ENCODE peak calls at places on chromosomes 6 and 20, in five cellular contexts. V is lower leg skin, F is astrocyte, L is ovary, X is fibroblast of lung. W is an unnamed sample.

GRCh38 chr6:129732542-129732941 is 22.6 kb upstream of the ARHGAP18 start:
- DNase-seq in X (no peak), V (no peak), L (no peak), F (no peak), W (no peak)

GRCh38 chr6:100768816-100769351 is 112.2 kb downstream of the ASCC3 start:
- DNase-seq in F (no peak), X (no peak), L (no peak), V (no peak), W (no peak)

GRCh38 chr6:144377586-144377985 is 92.5 kb downstream of the UTRN start:
- DNase-seq in L (no peak), F (peak; percentile 64), V (no peak), X (peak; percentile 72), W (peak; percentile 84)

GRCh38 chr20:62449951-62450815 is 22.8 kb upstream of the RBBP8NL start:
- DNase-seq in V (no peak), L (no peak), X (no peak), F (no peak), W (no peak)

GRCh38 chr6:143676437-143677045 is 1.2 kb upstream of the PHACTR2 start:
- DNase-seq in F (no peak), X (no peak), V (no peak), L (no peak), W (no peak)

GRCh38 chr6:10837009-10837691 is 1.2 kb downstream of the MAK start:
- DNase-seq in V (peak; percentile 88), F (no peak), L (peak; percentile 38), X (peak; percentile 7), W (no peak)

GRCh38 chr6:131685266-131685780 is 15.9 kb downstream of the OR2A4 start:
- DNase-seq in X (no peak), V (no peak), F (no peak), L (no peak), W (no peak)

GRCh38 chr6:48835421-48835958 is 627.6 kb downstream of the MMUT start:
- DNase-seq in F (no peak), L (no peak), V (no peak), X (peak; percentile 3), W (no peak)

GRCh38 chr6:34237722-34238506 is 1.2 kb downstream of the HMGA1 start:
- DNase-seq in X (no peak), L (peak; percentile 35), V (peak; percentile 88), F (no peak), W (no peak)

GRCh38 chr20:5914859-5915258 is 35.5 kb downstream of the TRMT6 start:
- DNase-seq in F (no peak), V (no peak), L (no peak), X (no peak), W (no peak)

GRCh38 chr6:13759025-13759424 is 47.4 kb upstream of the RANBP9 start:
- DNase-seq in X (no peak), V (no peak), F (no peak), L (no peak), W (no peak)

GRCh38 chr20:40144581-40144980 is 544.5 kb downstream of the MAFB start:
- DNase-seq in X (no peak), F (no peak), L (no peak), V (no peak), W (no peak)

GRCh38 chr6:35427851-35428321 is 24.3 kb upstream of the FANCE start:
- DNase-seq in V (no peak), X (peak; percentile 87), F (peak; percentile 76), L (no peak), W (peak; percentile 61)

GRCh38 chr20:8994045-8994444 is 74.8 kb upstream of the PLCB4 start:
- DNase-seq in V (no peak), F (no peak), L (no peak), X (no peak), W (no peak)

GRCh38 chr20:62640870-62641748 is 1.2 kb upstream of the SLCO4A1 start:
- DNase-seq in V (no peak), L (no peak), F (no peak), X (no peak), W (no peak)

GRCh38 chr6:33000053-33000452 is 9.3 kb downstream of the HLA-DOA start:
- DNase-seq in L (no peak), X (no peak), F (no peak), V (no peak), W (no peak)

GRCh38 chr6:169536446-169537170 is 165.2 kb downstream of the WDR27 start:
- DNase-seq in V (no peak), F (peak; percentile 90), X (peak; percentile 91), L (no peak), W (peak; percentile 78)

GRCh38 chr6:138688580-138688979 is 85.0 kb upstream of the CCDC28A start:
- DNase-seq in V (no peak), F (no peak), L (no peak), X (no peak), W (no peak)

GRCh38 chr20:12978613-12979495 is 29.9 kb upstream of the SPTLC3 start:
- DNase-seq in V (no peak), F (no peak), L (no peak), X (no peak), W (no peak)

GRCh38 chr6:42710316-42710715 is 12.1 kb downstream of the PRPH2 start:
- DNase-seq in V (no peak), L (no peak), F (peak; percentile 68), X (peak; percentile 75), W (no peak)

GRCh38 chr6:132907915-132908314 is 93.5 kb downstream of the RPS12 start:
- DNase-seq in V (no peak), L (no peak), F (peak; percentile 90), X (peak; percentile 92), W (peak; percentile 28)

GRCh38 chr6:25652007-25652515 is at the start of gene SCGN:
- DNase-seq in F (peak; percentile 45), L (peak; percentile 23), V (peak; percentile 90), X (peak; percentile 61), W (peak; percentile 49)

GRCh38 chr6:146381486-146381885 is 162.1 kb upstream of the RAB32 start:
- DNase-seq in L (no peak), V (no peak), X (no peak), F (no peak), W (no peak)
- TF ChIP-seq CTCF in L (no peak), V (no peak), X (no peak), F (peak; percentile 16), W (peak; percentile 36)

GRCh38 chr6:1765160-1765900 is 155.6 kb downstream of the FOXC1 start:
- DNase-seq in X (no peak), F (no peak), L (no peak), V (no peak), W (no peak)

GRCh38 chr6:1766663-1767062 is 156.9 kb downstream of the FOXC1 start:
- DNase-seq in V (no peak), F (no peak), L (peak; percentile 34), X (no peak), W (no peak)

GRCh38 chr6:1763411-1763810 is 153.7 kb downstream of the FOXC1 start:
- DNase-seq in V (no peak), F (no peak), L (no peak), X (no peak), W (no peak)

GRCh38 chr6:1762203-1762602 is 152.5 kb downstream of the FOXC1 start:
- DNase-seq in X (no peak), V (no peak), L (no peak), F (no peak), W (no peak)

DNA sequence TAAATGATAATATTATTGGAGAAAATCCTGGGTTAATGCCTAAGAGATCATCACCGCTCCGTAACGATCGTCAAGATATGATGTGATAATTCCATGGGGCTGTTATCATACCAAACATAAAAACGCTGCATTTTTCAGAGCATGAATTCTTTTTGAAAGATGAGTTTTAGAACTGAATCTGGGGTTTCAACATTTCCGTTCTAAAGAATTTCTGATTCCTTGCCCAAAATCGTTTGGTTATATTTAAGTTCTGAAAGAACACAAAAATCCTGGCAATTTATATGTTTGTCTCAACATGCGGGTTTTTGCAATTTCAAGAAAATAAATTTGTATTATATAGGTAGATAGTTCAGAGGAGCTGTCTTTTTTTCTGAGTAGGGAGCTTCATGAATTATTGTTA is 154.9 kb downstream of the FOXC1 start:
- DNase-seq in F (no peak), L (no peak), X (no peak), V (no peak), W (peak; percentile 45)
- H3K4me3 ChIP-seq in F (no peak overlapping the region), L (no peak overlapping the region), X (no peak overlapping the region), V (no peak overlapping the region), W (no peak overlapping the region)

GRCh38 chr20:46939031-46939430 is 44.4 kb downstream of the EYA2 start:
- DNase-seq in L (no peak), V (no peak), F (no peak), X (no peak), W (no peak)
- TF ChIP-seq CTCF in L (no peak), V (no peak), F (no peak), X (peak; percentile 19), W (peak; percentile 13)

GRCh38 chr6:127148511-127148910 is 30.0 kb downstream of the RSPO3 start:
- DNase-seq in X (peak; percentile 26), V (no peak), F (peak; percentile 19), L (no peak), W (peak; percentile 30)
- H3K4me3 ChIP-seq in X (no peak overlapping the region), V (no peak overlapping the region), F (no peak overlapping the region), L (no peak overlapping the region), W (no peak overlapping the region)

GRCh38 chr20:44475372-44475693 is 341 bp upstream of the TTPAL start:
- DNase-seq in L (no peak), F (no peak), V (no peak), X (no peak), W (no peak)

GRCh38 chr20:44479643-44480042 is 4.0 kb downstream of the TTPAL start:
- DNase-seq in V (no peak), F (no peak), X (no peak), L (no peak), W (no peak)

GRCh38 chr20:44477151-44477550 is 1.5 kb downstream of the TTPAL start:
- DNase-seq in L (no peak), X (peak; percentile 56), F (no peak), V (no peak), W (no peak)

GRCh38 chr20:44478188-44478587 is 2.5 kb downstream of the TTPAL start:
- DNase-seq in L (no peak), F (no peak), X (no peak), V (peak; percentile 82), W (no peak)

DNA sequence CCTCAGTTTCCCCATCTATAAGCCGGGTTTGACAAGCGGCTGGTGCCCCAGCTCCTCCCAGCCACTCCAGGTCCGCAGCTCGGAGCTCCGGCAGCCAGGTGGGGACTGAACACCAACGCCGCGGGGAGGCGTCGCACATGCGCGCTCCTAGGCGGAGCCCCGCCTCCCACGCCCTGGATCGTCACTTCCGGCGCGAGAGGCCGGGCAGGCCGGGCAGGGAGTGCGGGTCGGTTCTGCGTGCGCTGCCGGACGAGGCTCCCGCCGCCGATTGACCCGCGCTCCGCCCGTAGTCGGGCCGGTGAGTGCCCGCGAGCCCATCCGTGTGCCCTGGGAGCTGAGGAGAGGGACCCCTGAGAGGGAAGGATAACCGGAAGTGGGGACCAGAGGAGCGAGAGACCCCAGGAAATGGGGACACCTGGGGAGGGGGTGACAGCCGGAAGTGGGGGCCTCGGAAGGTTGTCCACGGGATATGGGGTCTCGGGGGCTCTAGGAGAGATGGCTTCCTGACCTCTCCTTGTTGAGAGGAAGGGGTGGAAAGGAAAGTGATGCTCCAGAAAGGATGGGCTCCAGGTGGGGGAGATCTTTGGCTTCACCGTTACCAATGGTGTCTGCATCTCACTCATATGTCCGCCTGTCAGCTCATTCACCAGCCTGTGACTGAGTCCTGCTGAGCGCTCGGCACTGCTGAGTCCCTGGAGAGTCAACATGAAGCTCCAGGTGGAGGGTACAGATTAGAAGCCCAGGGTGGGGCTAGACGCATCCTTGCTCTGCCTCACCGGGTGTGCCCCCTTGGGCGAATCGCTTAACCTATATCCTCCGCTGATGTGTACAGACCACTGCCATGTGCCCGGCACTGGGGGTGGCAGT is at the start of gene TTPAL:
- DNase-seq in F (peak; percentile 66), L (peak; percentile 91), V (peak; percentile 97), X (peak; percentile 80), W (peak; percentile 73)
- TF ChIP-seq CTCF in F (no peak), L (peak; percentile 27), V (no peak), X (no peak), W (peak; percentile 30)

GRCh38 chr20:54475334-54476287 is at the start of gene DOK5:
- DNase-seq in L (no peak), F (peak; percentile 52), X (peak; percentile 72), V (no peak), W (peak; percentile 18)
- H3K4me3 ChIP-seq in L (peak within 1 kb of the TSS; percentile 37), F (peak within 1 kb of the TSS; percentile 88), X (peak within 1 kb of the TSS; percentile 86), V (peak within 1 kb of the TSS; percentile 0), W (peak within 1 kb of the TSS; percentile 65)

W was measured in AG10803.